ENCODE peak calls at places on chromosomes 11 and 22, in six cellular contexts. One of them, this sample, is unnamed.

GRCh38 chr11:27653990-27654758 is 46.1 kb downstream of the BDNF start:
- DNase-seq in activated B cell treated with CpG ODN at 0.5 μM for 24 hours: no peak
- DNase-seq in GM13977: no peak
- DNase-seq in fibroblast of villous mesenchyme: no peak
- DNase-seq in omental fat pad: no peak
- DNase-seq in GM23338: no peak
- DNase-seq in this sample: no peak

GRCh38 chr22:36110306-36110791 is 50.2 kb downstream of the APOL3 start:
- DNase-seq in activated B cell treated with CpG ODN at 0.5 μM for 24 hours: no peak
- DNase-seq in GM13977: no peak
- DNase-seq in fibroblast of villous mesenchyme: no peak
- DNase-seq in omental fat pad: no peak
- DNase-seq in GM23338: peak
- DNase-seq in this sample: no peak

GRCh38 chr11:64259533-64260067 is 8.3 kb downstream of the PLCB3 start:
- DNase-seq in activated B cell treated with CpG ODN at 0.5 μM for 24 hours: no peak
- DNase-seq in GM13977: peak
- DNase-seq in fibroblast of villous mesenchyme: no peak
- DNase-seq in omental fat pad: no peak
- DNase-seq in GM23338: no peak
- DNase-seq in this sample: no peak

GRCh38 chr22:33582822-33583400 is 337.4 kb downstream of the LARGE1 start:
- DNase-seq in activated B cell treated with CpG ODN at 0.5 μM for 24 hours: no peak
- DNase-seq in GM13977: no peak
- DNase-seq in fibroblast of villous mesenchyme: no peak
- DNase-seq in omental fat pad: no peak
- DNase-seq in GM23338: no peak
- DNase-seq in this sample: no peak

GRCh38 chr11:45366196-45366595 is 80.1 kb upstream of the SYT13 start:
- DNase-seq in activated B cell treated with CpG ODN at 0.5 μM for 24 hours: no peak
- DNase-seq in GM13977: no peak
- DNase-seq in fibroblast of villous mesenchyme: no peak
- DNase-seq in omental fat pad: no peak
- DNase-seq in GM23338: no peak
- DNase-seq in this sample: no peak

GRCh38 chr22:24516301-24516737 is 21.2 kb downstream of the UPB1 start:
- DNase-seq in activated B cell treated with CpG ODN at 0.5 μM for 24 hours: no peak
- DNase-seq in GM13977: peak
- DNase-seq in fibroblast of villous mesenchyme: peak
- DNase-seq in omental fat pad: no peak
- DNase-seq in GM23338: peak
- DNase-seq in this sample: no peak

GRCh38 chr11:14342906-14343305 is 16.1 kb downstream of the RRAS2 start:
- DNase-seq in activated B cell treated with CpG ODN at 0.5 μM for 24 hours: no peak
- DNase-seq in GM13977: no peak
- DNase-seq in fibroblast of villous mesenchyme: peak
- DNase-seq in omental fat pad: no peak
- DNase-seq in GM23338: no peak
- DNase-seq in this sample: no peak

GRCh38 chr22:50282361-50283144 is 12.4 kb upstream of the MAPK11 start:
- DNase-seq in activated B cell treated with CpG ODN at 0.5 μM for 24 hours: no peak
- DNase-seq in GM13977: no peak
- DNase-seq in fibroblast of villous mesenchyme: peak
- DNase-seq in omental fat pad: no peak
- DNase-seq in GM23338: no peak
- DNase-seq in this sample: no peak

GRCh38 chr22:43561421-43562178 is 149.8 kb downstream of the MPPED1 start:
- DNase-seq in activated B cell treated with CpG ODN at 0.5 μM for 24 hours: no peak
- DNase-seq in GM13977: no peak
- DNase-seq in fibroblast of villous mesenchyme: no peak
- DNase-seq in omental fat pad: no peak
- DNase-seq in GM23338: no peak
- DNase-seq in this sample: no peak

GRCh38 chr22:19775496-19776325 is 15.1 kb downstream of the TBX1 start:
- DNase-seq in activated B cell treated with CpG ODN at 0.5 μM for 24 hours: no peak
- DNase-seq in GM13977: no peak
- DNase-seq in fibroblast of villous mesenchyme: no peak
- DNase-seq in omental fat pad: no peak
- DNase-seq in GM23338: no peak
- DNase-seq in this sample: no peak

GRCh38 chr11:2825886-2826678 is 59.5 kb downstream of the CDKN1C start:
- DNase-seq in activated B cell treated with CpG ODN at 0.5 μM for 24 hours: no peak
- DNase-seq in GM13977: no peak
- DNase-seq in fibroblast of villous mesenchyme: peak
- DNase-seq in omental fat pad: peak
- DNase-seq in GM23338: no peak
- DNase-seq in this sample: peak

GRCh38 chr11:2168286-2169000 is 3.2 kb downstream of the TH start:
- DNase-seq in activated B cell treated with CpG ODN at 0.5 μM for 24 hours: no peak
- DNase-seq in GM13977: no peak
- DNase-seq in fibroblast of villous mesenchyme: no peak
- DNase-seq in omental fat pad: no peak
- DNase-seq in GM23338: no peak
- DNase-seq in this sample: no peak

GRCh38 chr11:26626346-26626745 is 54.3 kb upstream of the MUC15 start:
- DNase-seq in activated B cell treated with CpG ODN at 0.5 μM for 24 hours: no peak
- DNase-seq in GM13977: no peak
- DNase-seq in fibroblast of villous mesenchyme: no peak
- DNase-seq in omental fat pad: no peak
- DNase-seq in GM23338: no peak
- DNase-seq in this sample: no peak

GRCh38 chr11:1121343-1122331 is 36.1 kb upstream of the MUC5AC start:
- DNase-seq in activated B cell treated with CpG ODN at 0.5 μM for 24 hours: peak
- DNase-seq in GM13977: no peak
- DNase-seq in fibroblast of villous mesenchyme: peak
- DNase-seq in omental fat pad: peak
- DNase-seq in GM23338: no peak
- DNase-seq in this sample: no peak

GRCh38 chr11:36619502-36619901 is 21.5 kb upstream of the RAG2 start:
- DNase-seq in activated B cell treated with CpG ODN at 0.5 μM for 24 hours: no peak
- DNase-seq in GM13977: no peak
- DNase-seq in fibroblast of villous mesenchyme: no peak
- DNase-seq in omental fat pad: no peak
- DNase-seq in GM23338: no peak
- DNase-seq in this sample: no peak

GRCh38 chr11:70525006-70525405 is 126.7 kb downstream of the CTTN start:
- DNase-seq in activated B cell treated with CpG ODN at 0.5 μM for 24 hours: no peak
- DNase-seq in GM13977: no peak
- DNase-seq in fibroblast of villous mesenchyme: no peak
- DNase-seq in omental fat pad: no peak
- DNase-seq in GM23338: no peak
- DNase-seq in this sample: no peak

GRCh38 chr11:92948116-92948515 is 21.3 kb upstream of the MTNR1B start:
- DNase-seq in activated B cell treated with CpG ODN at 0.5 μM for 24 hours: no peak
- DNase-seq in GM13977: no peak
- DNase-seq in fibroblast of villous mesenchyme: no peak
- DNase-seq in omental fat pad: no peak
- DNase-seq in GM23338: no peak
- DNase-seq in this sample: no peak

GRCh38 chr11:3169235-3169951 is 4.3 kb upstream of the OSBPL5 start:
- DNase-seq in activated B cell treated with CpG ODN at 0.5 μM for 24 hours: no peak
- DNase-seq in GM13977: no peak
- DNase-seq in fibroblast of villous mesenchyme: peak
- DNase-seq in omental fat pad: no peak
- DNase-seq in GM23338: peak
- DNase-seq in this sample: peak

GRCh38 chr11:45079943-45080719 is 66.3 kb upstream of the PRDM11 start:
- DNase-seq in activated B cell treated with CpG ODN at 0.5 μM for 24 hours: peak
- DNase-seq in GM13977: no peak
- DNase-seq in fibroblast of villous mesenchyme: no peak
- DNase-seq in omental fat pad: no peak
- DNase-seq in GM23338: no peak
- DNase-seq in this sample: peak

GRCh38 chr22:50327711-50328019 is 853 bp upstream of the DENND6B start:
- DNase-seq in activated B cell treated with CpG ODN at 0.5 μM for 24 hours: no peak
- DNase-seq in GM13977: no peak
- DNase-seq in fibroblast of villous mesenchyme: no peak
- DNase-seq in omental fat pad: no peak
- DNase-seq in GM23338: peak
- DNase-seq in this sample: no peak

GRCh38 chr11:129861702-129862107 is 33.7 kb downstream of the NFRKB start:
- DNase-seq in activated B cell treated with CpG ODN at 0.5 μM for 24 hours: no peak
- DNase-seq in GM13977: no peak
- DNase-seq in fibroblast of villous mesenchyme: peak
- DNase-seq in omental fat pad: peak
- DNase-seq in GM23338: peak
- DNase-seq in this sample: no peak

GRCh38 chr11:12777208-12777874 is 103.1 kb downstream of the TEAD1 start:
- DNase-seq in activated B cell treated with CpG ODN at 0.5 μM for 24 hours: no peak
- DNase-seq in GM13977: no peak
- DNase-seq in fibroblast of villous mesenchyme: peak
- DNase-seq in omental fat pad: no peak
- DNase-seq in GM23338: no peak
- DNase-seq in this sample: no peak

GRCh38 chr11:62545437-62546243 is 966 bp downstream of the AHNAK start:
- DNase-seq in activated B cell treated with CpG ODN at 0.5 μM for 24 hours: peak
- DNase-seq in GM13977: no peak
- DNase-seq in fibroblast of villous mesenchyme: peak
- DNase-seq in omental fat pad: peak
- DNase-seq in GM23338: peak
- DNase-seq in this sample: peak

GRCh38 chr22:23563111-23563510 is 17.0 kb downstream of the IGLL1 start:
- DNase-seq in activated B cell treated with CpG ODN at 0.5 μM for 24 hours: no peak
- DNase-seq in GM13977: no peak
- DNase-seq in fibroblast of villous mesenchyme: no peak
- DNase-seq in omental fat pad: no peak
- DNase-seq in GM23338: no peak
- DNase-seq in this sample: no peak

GRCh38 chr11:74685905-74686304 is 45.3 kb downstream of the CHRDL2 start:
- DNase-seq in activated B cell treated with CpG ODN at 0.5 μM for 24 hours: no peak
- DNase-seq in GM13977: no peak
- DNase-seq in fibroblast of villous mesenchyme: no peak
- DNase-seq in omental fat pad: no peak
- DNase-seq in GM23338: no peak
- DNase-seq in this sample: no peak

GRCh38 chr11:60485987-60486386 is 6.6 kb upstream of the MS4A12 start:
- DNase-seq in activated B cell treated with CpG ODN at 0.5 μM for 24 hours: peak
- DNase-seq in GM13977: peak
- DNase-seq in fibroblast of villous mesenchyme: no peak
- DNase-seq in omental fat pad: no peak
- DNase-seq in GM23338: peak
- DNase-seq in this sample: peak

GRCh38 chr22:32080904-32081303 is 37.8 kb downstream of the SLC5A1 start:
- DNase-seq in activated B cell treated with CpG ODN at 0.5 μM for 24 hours: no peak
- DNase-seq in GM13977: peak
- DNase-seq in fibroblast of villous mesenchyme: peak
- DNase-seq in omental fat pad: no peak
- DNase-seq in GM23338: peak
- DNase-seq in this sample: peak

DNA sequence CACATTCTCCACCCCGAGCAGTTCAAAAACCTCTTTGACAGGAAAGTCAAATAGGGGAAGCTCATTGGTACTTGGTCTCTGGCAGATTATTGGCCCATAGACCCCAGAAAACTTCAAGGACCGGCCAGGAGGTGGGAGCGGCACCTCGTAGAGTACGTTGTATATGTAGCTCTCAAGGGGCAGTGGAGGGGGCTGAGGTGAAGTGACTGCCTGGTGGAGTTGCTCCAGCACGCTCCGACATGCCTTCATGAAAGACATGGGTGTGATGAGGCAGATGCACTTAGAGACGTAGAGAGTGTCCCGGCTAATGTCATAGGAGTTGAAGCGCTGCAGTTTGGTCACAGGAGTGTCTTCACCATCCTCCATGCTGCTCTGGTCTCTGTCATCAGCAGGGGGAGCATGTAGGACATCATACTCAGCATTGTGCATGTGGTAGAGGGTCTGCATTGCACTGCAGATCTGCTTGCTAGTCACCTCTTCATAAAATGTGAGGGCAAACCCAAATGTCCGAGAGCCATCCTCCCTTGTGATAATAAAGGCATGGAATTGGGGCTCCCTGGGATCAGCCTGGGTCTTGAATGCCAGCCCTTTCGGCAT is 61.3 kb downstream of the DENND5A start:
- DNase-seq in activated B cell treated with CpG ODN at 0.5 μM for 24 hours: no peak
- DNase-seq in GM13977: no peak
- DNase-seq in fibroblast of villous mesenchyme: no peak
- DNase-seq in omental fat pad: no peak
- DNase-seq in GM23338: peak
- DNase-seq in this sample: peak
- TF ChIP-seq CTCF in activated B cell treated with CpG ODN at 0.5 μM for 24 hours: no peak
- TF ChIP-seq CTCF in GM13977: peak
- TF ChIP-seq CTCF in fibroblast of villous mesenchyme: peak
- TF ChIP-seq CTCF in omental fat pad: no peak
- TF ChIP-seq CTCF in GM23338: peak
- TF ChIP-seq CTCF in this sample: peak

DNA sequence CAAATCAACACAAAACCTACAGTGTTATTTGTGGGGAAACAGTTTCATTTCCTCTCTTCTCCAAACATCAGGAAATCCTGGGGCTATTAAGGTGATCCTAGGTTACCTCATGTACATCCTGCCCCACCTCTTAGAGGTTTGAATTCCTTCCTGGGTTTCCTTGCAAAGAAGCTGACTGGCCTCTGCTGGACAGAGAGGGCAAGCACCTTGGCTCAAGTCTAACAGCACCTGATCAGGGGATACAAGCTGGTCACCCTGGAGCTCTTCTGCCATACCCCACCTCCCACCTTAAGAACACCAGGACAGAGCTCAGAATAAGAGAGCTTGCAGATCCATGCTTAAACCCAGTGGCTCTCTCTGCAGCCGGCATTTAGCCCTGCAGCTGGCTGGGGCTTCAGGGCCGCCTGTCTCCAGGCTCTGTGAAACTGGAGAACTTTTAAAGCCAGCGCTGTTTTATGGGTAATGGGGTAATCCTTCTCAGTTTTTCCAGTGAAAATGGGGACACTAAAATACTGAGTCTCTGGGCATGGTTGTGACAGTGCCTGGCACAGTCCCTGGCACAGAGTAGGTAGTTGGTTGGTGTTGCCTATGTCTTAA is 386.6 kb upstream of the NARS2 start:
- DNase-seq in activated B cell treated with CpG ODN at 0.5 μM for 24 hours: no peak
- DNase-seq in GM13977: peak
- DNase-seq in fibroblast of villous mesenchyme: peak
- DNase-seq in omental fat pad: no peak
- DNase-seq in GM23338: peak
- DNase-seq in this sample: no peak
- TF ChIP-seq CTCF in activated B cell treated with CpG ODN at 0.5 μM for 24 hours: no peak
- TF ChIP-seq CTCF in GM13977: peak
- TF ChIP-seq CTCF in fibroblast of villous mesenchyme: peak
- TF ChIP-seq CTCF in omental fat pad: no peak
- TF ChIP-seq CTCF in GM23338: peak
- TF ChIP-seq CTCF in this sample: no peak

GRCh38 chr11:117366183-117366582 is 38.5 kb downstream of the CEP164 start:
- DNase-seq in activated B cell treated with CpG ODN at 0.5 μM for 24 hours: no peak
- DNase-seq in GM13977: no peak
- DNase-seq in fibroblast of villous mesenchyme: no peak
- DNase-seq in omental fat pad: no peak
- DNase-seq in GM23338: no peak
- DNase-seq in this sample: no peak
- TF ChIP-seq CTCF in activated B cell treated with CpG ODN at 0.5 μM for 24 hours: no peak
- TF ChIP-seq CTCF in GM13977: no peak
- TF ChIP-seq CTCF in fibroblast of villous mesenchyme: no peak
- TF ChIP-seq CTCF in omental fat pad: no peak
- TF ChIP-seq CTCF in GM23338: no peak
- TF ChIP-seq CTCF in this sample: no peak

DNA sequence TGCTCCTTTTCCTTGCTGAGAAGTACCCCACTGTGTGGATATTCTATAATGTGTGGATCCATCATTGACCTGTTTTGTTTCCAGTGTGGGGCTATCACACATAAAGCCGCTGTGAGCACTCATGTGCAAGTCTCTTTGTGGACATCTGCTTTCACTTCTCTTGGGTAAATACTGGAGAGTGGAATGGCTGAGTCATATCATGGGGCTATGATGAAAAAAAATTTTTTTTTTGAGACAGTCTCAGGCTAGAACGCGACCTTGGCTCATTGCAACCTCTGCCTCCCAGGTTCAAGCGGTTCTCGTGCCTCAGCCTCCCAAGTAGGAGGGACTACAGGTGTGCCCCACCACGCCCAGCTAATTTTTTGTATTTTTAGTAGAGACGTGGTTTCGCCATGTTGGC is 7.7 kb upstream of the FAM118A start:
- DNase-seq in activated B cell treated with CpG ODN at 0.5 μM for 24 hours: no peak
- DNase-seq in GM13977: no peak
- DNase-seq in fibroblast of villous mesenchyme: peak
- DNase-seq in omental fat pad: no peak
- DNase-seq in GM23338: no peak
- DNase-seq in this sample: no peak
- TF ChIP-seq CTCF in activated B cell treated with CpG ODN at 0.5 μM for 24 hours: no peak
- TF ChIP-seq CTCF in GM13977: no peak
- TF ChIP-seq CTCF in fibroblast of villous mesenchyme: no peak
- TF ChIP-seq CTCF in omental fat pad: no peak
- TF ChIP-seq CTCF in GM23338: no peak
- TF ChIP-seq CTCF in this sample: no peak